ENCODE peak calls at places on chromosomes 1 and 21, in four cellular contexts. C is HepG2, V is IMR-90, D is A549. M is an unnamed sample.

GRCh38 chr1:217718873-217719272 is 87.7 kb downstream of the SPATA17 start:
- DNase-seq in C (no peak), V (no peak), D (no peak), M (no peak)

GRCh38 chr1:244231572-244232315 is 180.7 kb downstream of the ZBTB18 start:
- DNase-seq in D (no peak), C (no peak), V (peak), M (no peak)

GRCh38 chr1:214566158-214567104 is 15.0 kb upstream of the PTPN14 start:
- DNase-seq in V (peak), D (peak), C (no peak), M (no peak)

GRCh38 chr1:28123461-28123961 is 35.1 kb upstream of the EYA3 start:
- DNase-seq in D (no peak), V (peak), C (no peak), M (no peak)

GRCh38 chr21:18499761-18500376 is 96.3 kb upstream of the TMPRSS15 start:
- DNase-seq in V (peak), D (no peak), C (peak), M (peak)

GRCh38 chr1:51664412-51665240 is 47.7 kb downstream of the OSBPL9 start:
- DNase-seq in C (no peak), V (peak), D (no peak), M (peak)

GRCh38 chr1:172654535-172654934 is 4.4 kb upstream of the FASLG start:
- DNase-seq in C (no peak), V (peak), D (peak), M (no peak)

GRCh38 chr1:226919587-226919986 is 20.5 kb upstream of the COQ8A start:
- DNase-seq in D (no peak), C (no peak), V (no peak), M (no peak)

GRCh38 chr1:158666037-158666436 is 20.5 kb downstream of the SPTA1 start:
- DNase-seq in D (no peak), V (no peak), C (no peak), M (no peak)

GRCh38 chr1:9239622-9240401 is 5.2 kb downstream of the H6PD start:
- DNase-seq in C (peak), V (peak), D (no peak), M (no peak)

GRCh38 chr1:55196433-55197035 is 18.6 kb downstream of the USP24 start:
- DNase-seq in D (no peak), C (no peak), V (no peak), M (no peak)

GRCh38 chr1:247747616-247748015 is 325 bp downstream of the OR14A2 start:
- DNase-seq in D (no peak), V (peak), C (no peak), M (no peak)

GRCh38 chr21:38918629-38919346 is 113.1 kb downstream of the ETS2 start:
- DNase-seq in C (peak), D (no peak), V (no peak), M (no peak)

GRCh38 chr1:94243665-94244064 is 6.3 kb upstream of the ARHGAP29 start:
- DNase-seq in D (no peak), V (no peak), C (no peak), M (no peak)

GRCh38 chr1:14037101-14037807 is 337.3 kb downstream of the PRDM2 start:
- DNase-seq in D (no peak), V (no peak), C (no peak), M (no peak)

GRCh38 chr1:86089765-86090164 is 66.8 kb downstream of the COL24A1 start:
- DNase-seq in C (no peak), D (no peak), V (no peak), M (no peak)

GRCh38 chr1:19811206-19811851 is 3.8 kb downstream of the RNF186 start:
- DNase-seq in D (peak), V (peak), C (peak), M (peak)

DNA sequence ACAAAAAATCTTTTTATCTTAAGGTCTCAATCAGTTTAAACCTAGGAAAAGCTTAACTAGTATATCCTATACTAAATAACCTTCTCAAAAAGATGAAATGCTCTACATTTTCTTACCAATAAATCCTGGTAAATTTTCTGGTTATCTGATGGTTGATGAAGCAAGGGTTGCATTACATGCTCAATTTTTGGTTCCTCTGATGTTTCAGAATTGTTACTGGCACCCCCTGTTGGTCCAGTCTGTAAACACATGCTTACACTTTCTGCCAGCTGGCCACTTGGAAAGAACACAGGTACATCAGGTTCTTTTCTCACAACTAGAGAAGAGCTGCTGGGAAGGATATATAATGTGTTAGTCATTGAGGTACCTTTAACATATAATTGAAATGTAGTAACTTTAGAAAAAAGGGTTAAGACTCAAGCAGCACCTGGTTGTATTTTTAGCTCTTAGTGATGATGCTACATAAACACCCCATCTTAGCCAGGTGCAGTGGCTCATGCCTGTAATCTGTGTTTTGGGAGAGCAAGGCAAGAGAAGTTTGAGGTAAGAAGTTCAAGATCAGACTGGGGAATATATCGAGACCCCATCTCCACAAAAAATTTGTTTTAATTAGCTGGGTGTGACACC is 30.9 kb upstream of the TAL1 start:
- DNase-seq in V (peak), D (peak), C (peak), M (peak)
- TF ChIP-seq MAZ in V (no peak), D (no peak), C (no peak), M (no peak)

DNA sequence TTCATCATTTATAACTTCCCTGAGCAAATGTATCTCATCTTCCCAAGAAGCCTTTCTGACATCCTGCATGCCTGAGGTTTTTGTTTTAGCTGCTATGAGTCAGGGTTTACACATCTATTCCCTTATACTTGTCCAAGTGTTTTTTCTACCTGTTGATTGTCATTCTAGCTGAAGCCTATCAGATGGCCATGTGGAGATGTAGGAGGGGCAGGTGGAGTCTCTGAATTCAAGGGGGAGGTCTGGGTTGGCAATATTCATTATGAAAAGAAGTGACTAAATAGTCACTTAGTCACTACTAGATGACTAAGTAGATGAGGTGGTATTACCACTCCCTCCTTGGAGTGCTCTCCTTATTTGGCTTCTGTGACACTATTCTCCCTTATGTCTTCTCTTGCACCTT is 52.4 kb downstream of the XCL1 start:
- DNase-seq in V (peak), C (no peak), D (peak), M (no peak)
- TF ChIP-seq MAZ in V (no peak), C (no peak), D (no peak), M (no peak)

GRCh38 chr1:3082571-3083516 is 13.8 kb downstream of the PRDM16 start:
- DNase-seq in D (no peak), C (no peak), V (no peak), M (peak)
- TF ChIP-seq MAZ in D (no peak), C (no peak), V (no peak), M (no peak)

GRCh38 chr1:159916240-159917051 is 8.9 kb downstream of the TAGLN2 start:
- DNase-seq in D (peak), C (peak), V (peak), M (no peak)
- TF ChIP-seq MAZ in D (no peak), C (no peak), V (no peak), M (no peak)

GRCh38 chr1:105652109-105652508 is 1404.4 kb upstream of the PRMT6 start:
- DNase-seq in D (no peak), C (no peak), V (no peak), M (no peak)
- TF ChIP-seq MAZ in D (no peak), C (no peak), V (no peak), M (no peak)

GRCh38 chr21:46291561-46291960 is 5.4 kb downstream of the YBEY start:
- DNase-seq in C (no peak), V (no peak), D (no peak), M (no peak)
- TF ChIP-seq MAZ in C (no peak), V (no peak), D (no peak), M (no peak)